ENCODE peak calls at places on chromosomes 6 and 20, in seven cellular contexts. C is SJSA1; G is cerebellar cortex; N is AG08395; H is HCEC 1CT; L is WTC11; E is stimulated activated CD8-positive, alpha-beta memory T cell treated with anti-CD3 and anti-CD28 coated beads, Interleukin-7, amount 100 ng/mL, for 24 hours. F is an unnamed sample.

GRCh38 chr20:36104856-36105255 is 49.7 kb upstream of the EPB41L1 start:
- DNase-seq in L (no peak), C (no peak), H (no peak), E (no peak), N (no peak), G (no peak), F (no peak)

GRCh38 chr6:119173249-119174084 is 95.0 kb upstream of the FAM184A start:
- DNase-seq in E (no peak), L (no peak), H (no peak), G (no peak), C (no peak), N (no peak), F (no peak)

GRCh38 chr20:61052796-61053442 is 199.1 kb upstream of the CDH4 start:
- DNase-seq in H (no peak), L (no peak), C (no peak), E (no peak), N (no peak), G (no peak), F (no peak)

GRCh38 chr6:160767019-160767646 is 65.1 kb downstream of the PLG start:
- DNase-seq in H (no peak), C (peak; percentile 3), N (peak; percentile 57), E (peak; percentile 16), L (peak; percentile 81), G (peak; percentile 31), F (peak; percentile 80)

GRCh38 chr6:125066964-125067363 is 86.6 kb upstream of the TPD52L1 start:
- DNase-seq in H (no peak), N (no peak), C (peak; percentile 15), G (no peak), L (no peak), E (no peak), F (no peak)

GRCh38 chr20:20017852-20018245 is 687 bp downstream of the NAA20 start:
- DNase-seq in G (no peak), C (no peak), E (no peak), N (no peak), H (no peak), L (no peak), F (no peak)

GRCh38 chr6:114144887-114145851 is 174.2 kb upstream of the HDAC2 start:
- DNase-seq in L (no peak), N (no peak), E (no peak), H (no peak), C (peak; percentile 41), G (no peak), F (no peak)

GRCh38 chr6:8588176-8588575 is 152.8 kb upstream of the SLC35B3 start:
- DNase-seq in L (no peak), N (no peak), H (no peak), G (no peak), C (no peak), E (no peak), F (no peak)

GRCh38 chr20:25126630-25127029 is 44.7 kb upstream of the VSX1 start:
- DNase-seq in G (no peak), L (no peak), E (no peak), H (no peak), N (no peak), C (no peak), F (no peak)

GRCh38 chr6:35698858-35699257 is 10.1 kb upstream of the FKBP5 start:
- DNase-seq in L (no peak), N (no peak), E (no peak), C (no peak), G (no peak), H (no peak), F (no peak)

GRCh38 chr6:7773322-7773721 is 47.4 kb downstream of the BMP6 start:
- DNase-seq in C (peak; percentile 20), E (no peak), G (no peak), L (no peak), N (no peak), H (peak; percentile 7), F (no peak)

GRCh38 chr6:39029156-39030011 is 19.2 kb upstream of the GLP1R start:
- DNase-seq in N (peak; percentile 52), H (no peak), E (peak; percentile 27), L (peak; percentile 80), C (peak; percentile 7), G (peak; percentile 9), F (no peak)

GRCh38 chr6:136677822-136678221 is 114.5 kb downstream of the MAP3K5 start:
- DNase-seq in N (no peak), G (no peak), L (no peak), C (no peak), E (no peak), H (no peak), F (no peak)

GRCh38 chr20:32458061-32458836 is 100.1 kb downstream of the ASXL1 start:
- DNase-seq in C (no peak), G (peak; percentile 54), N (no peak), H (no peak), L (no peak), E (no peak), F (no peak)

GRCh38 chr6:169326067-169326799 is 72.6 kb upstream of the THBS2 start:
- DNase-seq in C (no peak), H (peak; percentile 54), G (peak; percentile 33), E (no peak), L (peak; percentile 75), N (no peak), F (peak; percentile 56)

GRCh38 chr6:13527669-13528051 is 40.3 kb upstream of the GFOD1 start:
- DNase-seq in C (no peak), L (no peak), G (no peak), E (no peak), H (no peak), N (no peak), F (no peak)

F was measured in Ammon's horn.